ENCODE peak calls at places on chromosomes 1 and 21, in nine cellular contexts. One of them, this sample, is unnamed.

GRCh38 chr21:37757631-37758376 is 158.5 kb downstream of the KCNJ6 start:
- DNase-seq in K562: no peak
- DNase-seq in HepG2: no peak
- DNase-seq in GM12878: no peak
- DNase-seq in Panc1: no peak
- DNase-seq in HCT116: no peak
- DNase-seq in GM23338: no peak
- DNase-seq in SK-N-SH: no peak
- DNase-seq in A549: no peak
- DNase-seq in this sample: no peak

GRCh38 chr1:77230051-77230450 is 10.8 kb upstream of the PIGK start:
- DNase-seq in SK-N-SH: no peak
- DNase-seq in HCT116: no peak
- DNase-seq in Panc1: no peak
- DNase-seq in GM12878: no peak
- DNase-seq in GM23338: no peak
- DNase-seq in A549: peak
- DNase-seq in K562: no peak
- DNase-seq in HepG2: no peak
- DNase-seq in this sample: no peak

GRCh38 chr1:119779869-119780356 is 11.2 kb upstream of the HMGCS2 start:
- DNase-seq in GM12878: no peak
- DNase-seq in GM23338: no peak
- DNase-seq in HepG2: no peak
- DNase-seq in SK-N-SH: peak
- DNase-seq in K562: no peak
- DNase-seq in A549: peak
- DNase-seq in HCT116: no peak
- DNase-seq in Panc1: no peak
- DNase-seq in this sample: no peak

GRCh38 chr1:241837901-241838300 is 10.1 kb upstream of the EXO1 start:
- DNase-seq in GM23338: no peak
- DNase-seq in SK-N-SH: no peak
- DNase-seq in K562: no peak
- DNase-seq in HCT116: no peak
- DNase-seq in Panc1: no peak
- DNase-seq in A549: peak
- DNase-seq in HepG2: no peak
- DNase-seq in GM12878: no peak
- DNase-seq in this sample: no peak

GRCh38 chr1:9703165-9703509 is 51.6 kb downstream of the PIK3CD start:
- DNase-seq in SK-N-SH: no peak
- DNase-seq in A549: no peak
- DNase-seq in GM12878: no peak
- DNase-seq in GM23338: no peak
- DNase-seq in HepG2: no peak
- DNase-seq in HCT116: no peak
- DNase-seq in Panc1: no peak
- DNase-seq in K562: peak
- DNase-seq in this sample: no peak

GRCh38 chr1:85576256-85576641 is 4.3 kb upstream of the CCN1 start:
- DNase-seq in A549: no peak
- DNase-seq in K562: no peak
- DNase-seq in Panc1: peak
- DNase-seq in GM23338: no peak
- DNase-seq in GM12878: no peak
- DNase-seq in HCT116: no peak
- DNase-seq in HepG2: no peak
- DNase-seq in SK-N-SH: no peak
- DNase-seq in this sample: no peak

GRCh38 chr1:41646186-41646585 is 161.7 kb upstream of the EDN2 start:
- DNase-seq in HCT116: no peak
- DNase-seq in HepG2: no peak
- DNase-seq in GM23338: no peak
- DNase-seq in SK-N-SH: no peak
- DNase-seq in Panc1: no peak
- DNase-seq in A549: no peak
- DNase-seq in GM12878: no peak
- DNase-seq in K562: no peak
- DNase-seq in this sample: no peak

GRCh38 chr1:6348511-6349191 is 44.9 kb downstream of the ACOT7 start:
- DNase-seq in K562: no peak
- DNase-seq in GM12878: no peak
- DNase-seq in GM23338: no peak
- DNase-seq in A549: peak
- DNase-seq in SK-N-SH: no peak
- DNase-seq in HCT116: no peak
- DNase-seq in HepG2: no peak
- DNase-seq in Panc1: no peak
- DNase-seq in this sample: no peak

GRCh38 chr1:160131803-160132565 is 16.4 kb downstream of the ATP1A2 start:
- DNase-seq in GM23338: no peak
- DNase-seq in SK-N-SH: no peak
- DNase-seq in K562: no peak
- DNase-seq in GM12878: no peak
- DNase-seq in HepG2: peak
- DNase-seq in HCT116: no peak
- DNase-seq in A549: no peak
- DNase-seq in Panc1: no peak
- DNase-seq in this sample: no peak

GRCh38 chr21:16318651-16319300 is 589.0 kb downstream of the USP25 start:
- DNase-seq in A549: no peak
- DNase-seq in Panc1: no peak
- DNase-seq in GM23338: no peak
- DNase-seq in GM12878: no peak
- DNase-seq in K562: no peak
- DNase-seq in HepG2: no peak
- DNase-seq in HCT116: no peak
- DNase-seq in SK-N-SH: no peak
- DNase-seq in this sample: no peak

GRCh38 chr1:241253491-241253890 is 103.5 kb downstream of the RGS7 start:
- DNase-seq in A549: no peak
- DNase-seq in HCT116: no peak
- DNase-seq in Panc1: no peak
- DNase-seq in HepG2: no peak
- DNase-seq in GM12878: no peak
- DNase-seq in K562: no peak
- DNase-seq in GM23338: no peak
- DNase-seq in SK-N-SH: no peak
- DNase-seq in this sample: no peak

GRCh38 chr1:150976879-150977694 is 2.5 kb upstream of the CERS2 start:
- DNase-seq in Panc1: peak
- DNase-seq in HepG2: peak
- DNase-seq in GM12878: no peak
- DNase-seq in HCT116: peak
- DNase-seq in A549: peak
- DNase-seq in K562: peak
- DNase-seq in SK-N-SH: no peak
- DNase-seq in GM23338: peak
- DNase-seq in this sample: peak

GRCh38 chr1:53946252-53947171 is at the start of gene LRRC42:
- DNase-seq in HCT116: no peak
- DNase-seq in GM23338: peak
- DNase-seq in SK-N-SH: peak
- DNase-seq in K562: peak
- DNase-seq in HepG2: no peak
- DNase-seq in GM12878: no peak
- DNase-seq in Panc1: no peak
- DNase-seq in A549: no peak
- DNase-seq in this sample: peak
- TF ChIP-seq REST in HCT116: no peak
- TF ChIP-seq REST in GM23338: no peak
- TF ChIP-seq REST in SK-N-SH: no peak
- TF ChIP-seq REST in K562: no peak
- TF ChIP-seq REST in HepG2: no peak
- TF ChIP-seq REST in GM12878: no peak
- TF ChIP-seq REST in Panc1: no peak
- TF ChIP-seq REST in A549: no peak
- TF ChIP-seq REST in this sample: no peak

GRCh38 chr21:45892156-45892919 is 89.2 kb upstream of the COL6A1 start:
- DNase-seq in SK-N-SH: no peak
- DNase-seq in Panc1: no peak
- DNase-seq in GM23338: no peak
- DNase-seq in HepG2: no peak
- DNase-seq in K562: no peak
- DNase-seq in A549: no peak
- DNase-seq in GM12878: no peak
- DNase-seq in HCT116: no peak
- DNase-seq in this sample: peak

GRCh38 chr21:45893166-45894106 is 88.1 kb upstream of the COL6A1 start:
- DNase-seq in Panc1: no peak
- DNase-seq in SK-N-SH: peak
- DNase-seq in A549: no peak
- DNase-seq in HCT116: no peak
- DNase-seq in K562: no peak
- DNase-seq in GM12878: no peak
- DNase-seq in GM23338: no peak
- DNase-seq in HepG2: no peak
- DNase-seq in this sample: no peak

GRCh38 chr21:45895778-45896370 is 85.7 kb upstream of the COL6A1 start:
- DNase-seq in GM23338: no peak
- DNase-seq in GM12878: no peak
- DNase-seq in K562: no peak
- DNase-seq in A549: no peak
- DNase-seq in HepG2: no peak
- DNase-seq in SK-N-SH: no peak
- DNase-seq in HCT116: no peak
- DNase-seq in Panc1: no peak
- DNase-seq in this sample: no peak

GRCh38 chr21:45894891-45895777 is 86.4 kb upstream of the COL6A1 start:
- DNase-seq in HCT116: no peak
- DNase-seq in A549: no peak
- DNase-seq in SK-N-SH: no peak
- DNase-seq in GM23338: no peak
- DNase-seq in K562: no peak
- DNase-seq in Panc1: no peak
- DNase-seq in GM12878: no peak
- DNase-seq in HepG2: no peak
- DNase-seq in this sample: no peak

DNA sequence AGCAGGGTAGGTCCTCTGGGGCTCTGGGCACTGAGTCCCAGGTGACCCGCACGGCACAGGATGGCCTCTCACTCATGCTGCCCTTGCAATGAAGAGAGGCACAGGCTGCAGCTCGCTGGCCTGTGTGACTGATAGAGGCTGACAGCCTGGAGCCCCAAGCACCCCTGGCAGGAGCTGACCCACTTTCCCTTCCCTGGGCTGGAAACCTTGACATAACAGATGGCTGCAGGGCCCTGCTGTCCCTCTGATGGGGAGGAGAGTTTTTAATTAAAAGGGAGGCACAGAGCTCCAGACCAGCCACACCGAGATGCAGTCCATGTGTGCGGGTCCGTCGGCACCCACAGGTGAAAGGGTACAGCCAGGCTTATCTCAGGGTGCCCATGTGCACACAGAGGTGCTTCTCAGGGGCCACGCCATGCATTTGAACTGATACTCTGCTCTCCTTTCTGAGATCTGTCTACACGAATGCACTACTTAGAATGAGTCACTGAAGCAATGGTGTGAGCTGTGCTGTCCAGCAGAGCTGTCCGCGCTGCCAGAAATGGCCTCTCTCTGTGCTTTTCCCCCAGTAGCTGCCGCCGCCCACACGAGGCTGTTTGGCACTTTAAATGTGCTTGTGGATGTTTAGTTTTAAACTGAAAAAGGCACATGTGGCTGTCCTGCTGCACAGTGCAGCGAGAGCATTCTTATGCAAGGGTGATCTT is 87.3 kb upstream of the COL6A1 start:
- DNase-seq in K562: no peak
- DNase-seq in GM23338: no peak
- DNase-seq in SK-N-SH: peak
- DNase-seq in HepG2: no peak
- DNase-seq in A549: no peak
- DNase-seq in HCT116: no peak
- DNase-seq in Panc1: no peak
- DNase-seq in GM12878: no peak
- DNase-seq in this sample: no peak
- TF ChIP-seq REST in K562: no peak
- TF ChIP-seq REST in GM23338: no peak
- TF ChIP-seq REST in SK-N-SH: peak
- TF ChIP-seq REST in HepG2: no peak
- TF ChIP-seq REST in A549: no peak
- TF ChIP-seq REST in HCT116: no peak
- TF ChIP-seq REST in Panc1: no peak
- TF ChIP-seq REST in GM12878: no peak
- TF ChIP-seq REST in this sample: no peak

GRCh38 chr1:31791131-31791858 is 24.5 kb downstream of the SPOCD1 start:
- DNase-seq in Panc1: no peak
- DNase-seq in HepG2: no peak
- DNase-seq in A549: no peak
- DNase-seq in HCT116: no peak
- DNase-seq in GM23338: no peak
- DNase-seq in SK-N-SH: no peak
- DNase-seq in K562: no peak
- DNase-seq in GM12878: no peak
- DNase-seq in this sample: no peak

GRCh38 chr1:31793086-31793485 is 22.7 kb downstream of the SPOCD1 start:
- DNase-seq in GM23338: no peak
- DNase-seq in GM12878: no peak
- DNase-seq in Panc1: no peak
- DNase-seq in HepG2: no peak
- DNase-seq in HCT116: no peak
- DNase-seq in SK-N-SH: no peak
- DNase-seq in A549: no peak
- DNase-seq in K562: no peak
- DNase-seq in this sample: no peak

GRCh38 chr1:31790641-31791091 is 25.2 kb downstream of the SPOCD1 start:
- DNase-seq in GM12878: no peak
- DNase-seq in K562: no peak
- DNase-seq in A549: no peak
- DNase-seq in HCT116: no peak
- DNase-seq in HepG2: no peak
- DNase-seq in SK-N-SH: no peak
- DNase-seq in GM23338: no peak
- DNase-seq in Panc1: no peak
- DNase-seq in this sample: no peak

GRCh38 chr1:31792541-31792940 is 23.3 kb downstream of the SPOCD1 start:
- DNase-seq in Panc1: no peak
- DNase-seq in GM23338: no peak
- DNase-seq in HCT116: no peak
- DNase-seq in K562: no peak
- DNase-seq in GM12878: no peak
- DNase-seq in HepG2: no peak
- DNase-seq in SK-N-SH: no peak
- DNase-seq in A549: no peak
- DNase-seq in this sample: no peak

GRCh38 chr1:31792116-31792515 is 23.7 kb downstream of the SPOCD1 start:
- DNase-seq in HCT116: no peak
- DNase-seq in A549: no peak
- DNase-seq in K562: no peak
- DNase-seq in SK-N-SH: no peak
- DNase-seq in GM12878: no peak
- DNase-seq in GM23338: no peak
- DNase-seq in Panc1: no peak
- DNase-seq in HepG2: no peak
- DNase-seq in this sample: no peak
- TF ChIP-seq REST in HCT116: no peak
- TF ChIP-seq REST in A549: no peak
- TF ChIP-seq REST in K562: no peak
- TF ChIP-seq REST in SK-N-SH: no peak
- TF ChIP-seq REST in GM12878: no peak
- TF ChIP-seq REST in GM23338: no peak
- TF ChIP-seq REST in Panc1: no peak
- TF ChIP-seq REST in HepG2: no peak
- TF ChIP-seq REST in this sample: no peak

GRCh38 chr1:226118357-226118756 is 55.8 kb downstream of the H3-3A start:
- DNase-seq in HepG2: no peak
- DNase-seq in GM12878: no peak
- DNase-seq in K562: no peak
- DNase-seq in A549: no peak
- DNase-seq in HCT116: no peak
- DNase-seq in GM23338: no peak
- DNase-seq in Panc1: no peak
- DNase-seq in SK-N-SH: peak
- DNase-seq in this sample: no peak
- TF ChIP-seq REST in HepG2: no peak
- TF ChIP-seq REST in GM12878: no peak
- TF ChIP-seq REST in K562: no peak
- TF ChIP-seq REST in A549: no peak
- TF ChIP-seq REST in HCT116: no peak
- TF ChIP-seq REST in GM23338: no peak
- TF ChIP-seq REST in Panc1: no peak
- TF ChIP-seq REST in SK-N-SH: no peak
- TF ChIP-seq REST in this sample: no peak